ENCODE peak calls at places on chromosome 22, in seven cellular contexts. R is CD4-positive, alpha-beta memory T cell; G is BE2C; Q is CD8-positive, alpha-beta memory T cell; V is thoracic aorta; J is uterus; D is hepatocyte. C is an unnamed sample.

GRCh38 chr22:37370306-37370979 is 56.8 kb downstream of the ELFN2 start:
- DNase-seq in J (no peak), Q (no peak), V (no peak), D (no peak), R (no peak), G (no peak), C (no peak)

GRCh38 chr22:25081409-25081824 is 118.2 kb upstream of the CRYBB3 start:
- DNase-seq in R (peak; percentile 44), G (peak; percentile 56), Q (peak; percentile 22), J (no peak), V (no peak), D (peak; percentile 64), C (peak; percentile 22)

GRCh38 chr22:48315415-48316244 is 1512.0 kb downstream of the BRD1 start:
- DNase-seq in D (no peak), V (no peak), J (no peak), G (no peak), R (no peak), Q (no peak), C (no peak)

GRCh38 chr22:31748490-31748889 is 1.4 kb downstream of the PRR14L start:
- DNase-seq in Q (no peak), J (no peak), R (no peak), V (no peak), G (no peak), D (no peak), C (no peak)

GRCh38 chr22:46972901-46973831 is 210.7 kb downstream of the TBC1D22A start:
- DNase-seq in R (no peak), Q (no peak), G (no peak), D (no peak), J (no peak), V (no peak), C (no peak)

GRCh38 chr22:23751441-23751996 is 607 bp upstream of the ZNF70 start:
- DNase-seq in G (peak; percentile 33), D (peak; percentile 56), J (peak; percentile 42), V (no peak), Q (no peak), R (no peak), C (no peak)

GRCh38 chr22:46057206-46057605 is 80.2 kb upstream of the WNT7B start:
- DNase-seq in Q (no peak), J (peak; percentile 61), G (no peak), V (no peak), D (no peak), R (no peak), C (peak; percentile 38)

GRCh38 chr22:32206774-32207758 is 2.2 kb upstream of the RFPL2 start:
- DNase-seq in V (no peak), G (no peak), D (peak; percentile 39), Q (no peak), J (no peak), R (peak; percentile 33), C (peak; percentile 36)

GRCh38 chr22:18987765-18988164 is 51.7 kb upstream of the PRODH start:
- DNase-seq in J (no peak), Q (no peak), V (no peak), R (no peak), D (peak; percentile 42), G (peak; percentile 48), C (peak; percentile 11)

GRCh38 chr22:29115682-29116313 is 43.0 kb downstream of the KREMEN1 start:
- DNase-seq in V (no peak), G (no peak), J (no peak), R (no peak), D (no peak), Q (no peak), C (no peak)

GRCh38 chr22:22748297-22748743 is 103.9 kb downstream of the GGTLC2 start:
- DNase-seq in D (peak; percentile 65), V (no peak), R (peak; percentile 24), J (no peak), G (peak; percentile 36), Q (no peak), C (peak; percentile 15)

GRCh38 chr22:40058265-40058664 is 63.5 kb downstream of the FAM83F start:
- DNase-seq in G (no peak), R (no peak), D (no peak), Q (no peak), V (no peak), J (no peak), C (peak; percentile 14)

DNA sequence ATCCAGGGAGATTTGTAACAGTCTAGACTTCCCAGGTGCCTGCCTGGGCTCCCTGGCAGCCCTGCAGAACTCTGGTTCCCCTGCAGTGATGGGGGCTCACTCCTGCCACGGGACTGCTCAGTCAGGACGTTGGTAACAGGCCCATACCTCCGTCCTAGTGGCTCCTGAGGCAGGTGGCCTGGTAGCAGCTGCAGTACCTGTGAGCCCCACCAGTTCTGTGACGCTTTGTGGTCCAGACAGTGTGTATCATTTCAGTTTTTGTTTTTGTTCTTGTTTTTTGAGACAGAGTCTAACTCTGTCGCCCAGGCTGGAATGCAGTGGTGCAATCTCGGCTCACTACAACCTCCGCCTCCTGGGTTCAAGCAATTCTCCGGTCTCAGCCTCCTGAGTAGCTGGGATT is 27.8 kb downstream of the POLR3H start:
- DNase-seq in V (no peak), G (no peak), R (no peak), J (no peak), Q (no peak), D (no peak), C (no peak)
- H3K36me3 ChIP-seq in V (peaks cover 29% of the 10 kb centered on the region), G (peaks cover 48% of the 10 kb centered on the region), R (peaks cover 40% of the 10 kb centered on the region), J (no peaks in the 10 kb centered on the region), Q (peaks cover 32% of the 10 kb centered on the region), D (no peaks in the 10 kb centered on the region), C (peaks cover 61% of the 10 kb centered on the region)

GRCh38 chr22:44186121-44186510 is 5.4 kb downstream of the PARVG start:
- DNase-seq in Q (no peak), G (peak; percentile 3), V (no peak), J (no peak), D (no peak), R (no peak), C (no peak)
- H3K27me3 ChIP-seq in Q (no peaks in the 10 kb centered on the region), G (peaks cover 6% of the 10 kb centered on the region), V (no peaks in the 10 kb centered on the region), J (no peaks in the 10 kb centered on the region), D (no peaks in the 10 kb centered on the region), R (no peaks in the 10 kb centered on the region), C (no peaks in the 10 kb centered on the region)

DNA sequence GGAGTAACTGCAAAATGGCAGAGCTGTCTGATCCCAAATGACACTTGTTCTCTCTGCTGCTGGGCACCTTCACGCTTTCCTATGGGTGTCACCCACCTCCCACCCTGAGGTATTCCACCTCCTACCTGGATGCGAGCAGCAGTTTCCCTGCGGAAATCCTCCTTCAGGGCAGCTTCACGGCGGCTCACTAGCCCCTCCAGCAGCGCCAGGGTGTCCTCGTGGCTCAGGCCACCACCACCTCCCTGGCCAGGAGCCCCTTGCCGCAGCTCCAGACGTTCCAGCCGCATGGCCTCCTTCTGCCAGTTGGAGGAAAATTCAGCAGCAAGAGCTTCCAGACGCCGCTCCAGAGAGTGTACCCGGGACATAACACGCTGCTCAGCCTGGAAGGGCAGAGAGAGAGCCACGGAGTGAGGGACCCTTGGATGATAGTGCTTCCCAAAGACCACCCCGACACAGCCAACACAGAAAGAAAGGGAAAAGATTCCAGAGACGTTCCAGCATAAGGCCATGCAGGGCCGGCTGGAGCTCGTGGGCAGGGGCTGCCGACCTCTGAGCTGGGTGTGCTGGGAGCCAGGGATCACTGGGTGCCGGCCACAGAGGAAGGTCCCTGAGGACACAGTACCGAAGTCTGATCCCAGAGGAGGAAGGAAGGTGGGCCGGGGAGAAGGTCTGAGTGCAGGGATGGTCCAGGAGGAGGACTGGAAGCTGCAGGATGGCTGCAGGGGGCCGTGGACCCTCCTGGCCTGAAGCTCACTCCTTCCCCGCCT is 13.4 kb downstream of the SUN2 start:
- DNase-seq in D (no peak), J (no peak), Q (no peak), G (no peak), R (no peak), V (no peak), C (no peak)
- H3K36me3 ChIP-seq in D (no peaks in the 10 kb centered on the region), J (peaks cover 2% of the 10 kb centered on the region), Q (peaks cover 95% of the 10 kb centered on the region), G (peaks cover 83% of the 10 kb centered on the region), R (peaks cover 96% of the 10 kb centered on the region), V (peaks cover 90% of the 10 kb centered on the region), C (peaks cover 83% of the 10 kb centered on the region)

GRCh38 chr22:20305894-20306645 is 13.8 kb downstream of the DGCR6L start:
- DNase-seq in V (no peak), R (no peak), D (no peak), J (no peak), Q (no peak), G (peak; percentile 6), C (no peak)
- H3K27me3 ChIP-seq in V (no peaks in the 10 kb centered on the region), R (no peaks in the 10 kb centered on the region), D (peaks cover 3% of the 10 kb centered on the region), J (no peaks in the 10 kb centered on the region), Q (no peaks in the 10 kb centered on the region), G (no peaks in the 10 kb centered on the region), C (peaks cover under 1% of the 10 kb centered on the region)

GRCh38 chr22:49824185-49824925 is 3.3 kb downstream of the BRD1 start:
- DNase-seq in R (no peak), D (no peak), J (no peak), G (no peak), V (no peak), Q (no peak), C (no peak)
- H3K36me3 ChIP-seq in R (peaks cover 49% of the 10 kb centered on the region), D (no peaks in the 10 kb centered on the region), J (no peaks in the 10 kb centered on the region), G (peaks cover 63% of the 10 kb centered on the region), V (peaks cover 29% of the 10 kb centered on the region), Q (peaks cover 26% of the 10 kb centered on the region), C (peaks cover 73% of the 10 kb centered on the region)

GRCh38 chr22:42383287-42383686 is 48.9 kb downstream of the NFAM1 start:
- DNase-seq in V (no peak), Q (no peak), J (no peak), G (no peak), D (no peak), R (no peak), C (no peak)

GRCh38 chr22:42383851-42384417 is 48.3 kb downstream of the NFAM1 start:
- DNase-seq in J (no peak), D (no peak), V (no peak), R (no peak), G (no peak), Q (no peak), C (no peak)

GRCh38 chr22:42381152-42381551 is 51.1 kb downstream of the NFAM1 start:
- DNase-seq in Q (no peak), V (no peak), J (no peak), R (no peak), G (no peak), D (no peak), C (no peak)

GRCh38 chr22:42376721-42377177 is 55.5 kb downstream of the NFAM1 start:
- DNase-seq in Q (no peak), R (no peak), J (peak; percentile 56), G (peak; percentile 90), D (peak; percentile 87), V (no peak), C (peak; percentile 57)

DNA sequence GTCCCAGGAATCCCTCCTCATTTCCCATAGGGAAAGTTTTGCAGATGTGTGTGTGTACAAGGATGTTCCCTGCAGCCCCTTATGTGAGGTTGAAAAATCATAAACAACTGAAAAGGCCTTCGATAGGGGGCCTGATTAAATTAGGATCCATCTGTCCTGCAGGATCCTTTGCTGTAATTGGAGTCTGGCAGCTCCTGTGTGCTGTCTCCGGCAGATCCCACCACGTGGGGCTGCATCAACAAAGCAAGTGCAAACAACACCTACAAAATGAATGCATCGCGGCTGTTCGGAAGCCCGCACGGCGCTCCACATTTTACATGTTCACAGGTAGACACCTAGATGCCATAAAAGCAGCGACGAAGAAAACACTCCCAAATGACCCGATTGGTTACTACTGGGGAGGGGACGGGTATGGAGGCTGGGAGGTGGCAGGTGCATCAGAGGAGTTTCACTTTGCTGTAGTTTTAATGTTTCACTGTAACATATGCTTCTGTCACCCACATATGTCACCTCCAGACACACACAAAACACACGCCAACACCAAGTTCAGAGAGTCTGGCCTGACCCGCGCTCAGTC is 52.2 kb downstream of the NFAM1 start:
- DNase-seq in V (no peak), R (no peak), G (peak; percentile 54), Q (no peak), J (no peak), D (no peak), C (no peak)
- H3K27me3 ChIP-seq in V (no peaks in the 10 kb centered on the region), R (no peaks in the 10 kb centered on the region), G (no peaks in the 10 kb centered on the region), Q (no peaks in the 10 kb centered on the region), J (no peaks in the 10 kb centered on the region), D (no peaks in the 10 kb centered on the region), C (no peaks in the 10 kb centered on the region)

GRCh38 chr22:36322602-36322915 is 65.2 kb downstream of the MYH9 start:
- DNase-seq in D (no peak), Q (no peak), V (no peak), G (no peak), J (no peak), R (no peak), C (no peak)
- H3K36me3 ChIP-seq in D (no peaks in the 10 kb centered on the region), Q (peaks cover 99% of the 10 kb centered on the region), V (peaks cover 80% of the 10 kb centered on the region), G (peaks cover 61% of the 10 kb centered on the region), J (no peaks in the 10 kb centered on the region), R (peaks cover 98% of the 10 kb centered on the region), C (peaks cover 90% of the 10 kb centered on the region)